ENCODE peak calls at places on chromosome 14, in eight cellular contexts. F, X, G, Y, Q, T, V and Z are unnamed samples.

GRCh38 chr14:74917646-74918081 is 5.4 kb downstream of the RPS6KL1 start:
- DNase-seq in G (no peak), Q (peak), T (peak), Y (no peak), X (peak), F (peak), V (peak), Z (peak)

GRCh38 chr14:38404616-38405015 is 148.7 kb upstream of the CLEC14A start:
- DNase-seq in Q (no peak), V (no peak), F (no peak), T (no peak), G (no peak), Y (no peak), X (no peak), Z (no peak)

GRCh38 chr14:93023039-93023438 is 92.7 kb downstream of the ITPK1 start:
- DNase-seq in G (peak), F (no peak), X (no peak), V (no peak), T (no peak), Q (no peak), Y (no peak), Z (no peak)

GRCh38 chr14:61125314-61126082 is 144.5 kb downstream of the SLC38A6 start:
- DNase-seq in Y (no peak), V (no peak), X (no peak), Q (no peak), T (no peak), G (no peak), F (no peak), Z (no peak)

GRCh38 chr14:23094666-23095195 is at the start of gene ACIN1:
- DNase-seq in Y (peak), Q (no peak), T (peak), X (peak), F (peak), G (peak), V (peak), Z (peak)

GRCh38 chr14:77128414-77128891 is 13.1 kb downstream of the ZDHHC22 start:
- DNase-seq in X (no peak), Q (no peak), Y (no peak), V (no peak), F (no peak), T (no peak), G (no peak), Z (peak)

GRCh38 chr14:56137842-56138241 is 19.6 kb downstream of the PELI2 start:
- DNase-seq in Q (no peak), G (no peak), F (no peak), Y (no peak), V (no peak), X (no peak), T (no peak), Z (no peak)

GRCh38 chr14:87082917-87083316 is 910.1 kb downstream of the GALC start:
- DNase-seq in Q (no peak), T (no peak), X (no peak), G (no peak), V (no peak), F (no peak), Y (no peak), Z (no peak)

GRCh38 chr14:92600318-92601053 is 86.9 kb downstream of the RIN3 start:
- DNase-seq in Y (no peak), F (no peak), Q (no peak), V (no peak), G (peak), X (no peak), T (no peak), Z (no peak)

GRCh38 chr14:67820428-67820881 is 876 bp downstream of the RAD51B start:
- DNase-seq in T (no peak), X (no peak), G (peak), V (no peak), F (no peak), Y (no peak), Q (no peak), Z (no peak)

GRCh38 chr14:61602733-61603077 is 92.6 kb upstream of the HIF1A start:
- DNase-seq in F (no peak), G (peak), Y (no peak), Q (no peak), T (no peak), V (no peak), X (no peak), Z (no peak)

GRCh38 chr14:51458563-51458955 is 193.2 kb upstream of the FRMD6 start:
- DNase-seq in T (no peak), X (no peak), V (no peak), Q (no peak), Y (no peak), F (no peak), G (no peak), Z (no peak)

GRCh38 chr14:22097606-22098292 is 424.1 kb upstream of the OR4E1 start:
- DNase-seq in Y (no peak), V (no peak), F (no peak), Q (no peak), G (no peak), X (no peak), T (no peak), Z (no peak)

GRCh38 chr14:101182476-101182875 is 279.0 kb upstream of the RTL1 start:
- DNase-seq in V (no peak), Y (peak), F (no peak), G (no peak), Q (no peak), X (no peak), T (no peak), Z (no peak)

GRCh38 chr14:56341766-56342418 is 223.7 kb downstream of the PELI2 start:
- DNase-seq in T (no peak), Y (no peak), G (no peak), X (no peak), V (no peak), F (no peak), Q (no peak), Z (no peak)

GRCh38 chr14:93915070-93915705 is 12.0 kb upstream of the FAM181A start:
- DNase-seq in G (no peak), Q (no peak), V (no peak), F (no peak), Y (no peak), T (no peak), X (no peak), Z (no peak)

GRCh38 chr14:29215853-29216252 is 449.3 kb downstream of the FOXG1 start:
- DNase-seq in G (no peak), F (no peak), Q (no peak), X (no peak), T (no peak), Y (no peak), V (no peak), Z (no peak)

GRCh38 chr14:33809456-33809855 is 141.4 kb downstream of the EGLN3 start:
- DNase-seq in Y (no peak), F (no peak), V (no peak), G (no peak), Q (no peak), X (no peak), T (no peak), Z (no peak)

GRCh38 chr14:84468153-84468552 is 1061.8 kb upstream of the FLRT2 start:
- DNase-seq in F (no peak), X (no peak), G (no peak), Q (no peak), V (no peak), T (no peak), Y (no peak), Z (no peak)

GRCh38 chr14:100282083-100282350 is 24.2 kb downstream of the SLC25A29 start:
- DNase-seq in T (no peak), V (no peak), Y (no peak), X (no peak), G (no peak), F (no peak), Q (no peak), Z (no peak)

GRCh38 chr14:82394916-82395315 is 861.3 kb upstream of the SEL1L start:
- DNase-seq in F (no peak), X (no peak), Y (no peak), T (no peak), G (no peak), Q (no peak), V (no peak), Z (no peak)

GRCh38 chr14:103386632-103387329 is 1.6 kb downstream of the MARK3 start:
- DNase-seq in F (no peak), X (no peak), Q (no peak), Y (no peak), G (peak), V (no peak), T (no peak), Z (no peak)

GRCh38 chr14:75630695-75631452 is 29.8 kb downstream of the ERG28 start:
- DNase-seq in Y (no peak), V (no peak), X (no peak), F (no peak), T (no peak), G (no peak), Q (no peak), Z (no peak)

GRCh38 chr14:99447739-99448138 is 32.9 kb downstream of the SETD3 start:
- DNase-seq in G (no peak), X (no peak), Y (no peak), Q (no peak), T (no peak), V (no peak), F (no peak), Z (no peak)

DNA sequence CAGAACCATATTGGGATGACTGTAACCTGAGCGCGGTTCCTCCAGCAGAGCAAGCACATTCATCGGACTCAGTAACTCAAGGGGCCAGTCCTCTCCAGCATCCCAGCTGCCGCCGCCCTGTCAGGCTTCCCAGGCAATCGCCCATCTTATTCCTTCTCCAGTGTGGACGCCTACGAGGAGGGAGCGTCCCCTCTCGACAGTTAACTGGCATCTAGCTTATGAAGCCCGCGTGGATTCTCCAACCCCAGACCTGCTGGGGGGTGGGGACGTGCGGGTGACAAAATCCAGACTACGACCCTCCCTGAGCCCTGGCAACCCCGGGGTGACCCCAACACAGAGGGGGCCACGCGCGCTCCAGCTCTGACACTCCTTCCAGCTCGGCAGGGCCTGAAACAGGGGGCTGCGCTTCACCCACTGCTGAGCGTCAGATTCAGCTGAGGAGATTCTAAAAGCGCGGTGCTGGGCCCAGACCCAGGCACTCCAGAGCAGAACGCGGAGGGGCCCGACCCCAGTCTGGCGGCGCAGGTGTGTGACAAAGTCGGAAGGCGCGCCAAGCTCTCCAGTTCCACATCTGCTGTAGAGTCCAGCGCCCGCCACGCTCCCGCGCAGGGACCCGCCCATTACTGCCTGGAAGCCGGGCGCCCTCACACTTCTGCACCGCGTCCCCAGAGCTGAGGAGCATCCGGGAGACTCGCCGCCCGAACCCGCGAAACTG is 43.9 kb upstream of the ESR2 start:
- DNase-seq in Q (no peak), V (peak), G (peak), T (peak), X (peak), F (no peak), Y (peak), Z (peak)
- TF ChIP-seq POLR2A in Q (no peak), V (no peak), G (no peak), T (no peak), X (no peak), F (no peak), Y (no peak), Z (no peak)

GRCh38 chr14:35965425-35965824 is 139.3 kb downstream of the BRMS1L start:
- DNase-seq in T (no peak), X (no peak), F (no peak), V (no peak), Y (no peak), Q (no peak), G (no peak), Z (no peak)
- H3K4me3 ChIP-seq in T (no peak), X (no peak), F (no peak), V (no peak), Y (no peak), Q (no peak), G (no peak), Z (no peak)

GRCh38 chr14:44494125-44494524 is 13.0 kb downstream of the FSCB start:
- DNase-seq in G (no peak), T (no peak), F (no peak), Y (no peak), V (no peak), Q (no peak), X (no peak), Z (no peak)
- TF ChIP-seq CTCF in G (no peak), T (no peak), F (no peak), Y (no peak), V (no peak), Q (no peak), X (no peak), Z (no peak)

GRCh38 chr14:20682127-20682434 is 2.3 kb upstream of the RNASE4 start:
- DNase-seq in F (no peak), X (no peak), T (no peak), G (no peak), Y (peak), Q (no peak), V (no peak), Z (no peak)

GRCh38 chr14:20683125-20683895 is 1.1 kb upstream of the RNASE4 start:
- DNase-seq in G (peak), Y (peak), T (peak), Q (peak), X (peak), V (peak), F (peak), Z (peak)

GRCh38 chr14:20682435-20683124 is 1.8 kb upstream of the RNASE4 start:
- DNase-seq in Q (peak), V (peak), G (peak), F (peak), Y (peak), T (peak), X (peak), Z (peak)

GRCh38 chr14:20684662-20685456 is 499 bp downstream of the RNASE4 start:
- DNase-seq in F (peak), V (peak), Y (peak), Q (peak), G (peak), T (peak), X (peak), Z (peak)

GRCh38 chr14:20683896-20684661 is at the start of gene RNASE4:
- DNase-seq in X (peak), Y (peak), F (peak), T (peak), Q (peak), V (peak), G (peak), Z (peak)
- TF ChIP-seq POLR2A in X (peak), Y (no peak), F (peak), T (peak), Q (peak), V (peak), G (peak), Z (no peak)

DNA sequence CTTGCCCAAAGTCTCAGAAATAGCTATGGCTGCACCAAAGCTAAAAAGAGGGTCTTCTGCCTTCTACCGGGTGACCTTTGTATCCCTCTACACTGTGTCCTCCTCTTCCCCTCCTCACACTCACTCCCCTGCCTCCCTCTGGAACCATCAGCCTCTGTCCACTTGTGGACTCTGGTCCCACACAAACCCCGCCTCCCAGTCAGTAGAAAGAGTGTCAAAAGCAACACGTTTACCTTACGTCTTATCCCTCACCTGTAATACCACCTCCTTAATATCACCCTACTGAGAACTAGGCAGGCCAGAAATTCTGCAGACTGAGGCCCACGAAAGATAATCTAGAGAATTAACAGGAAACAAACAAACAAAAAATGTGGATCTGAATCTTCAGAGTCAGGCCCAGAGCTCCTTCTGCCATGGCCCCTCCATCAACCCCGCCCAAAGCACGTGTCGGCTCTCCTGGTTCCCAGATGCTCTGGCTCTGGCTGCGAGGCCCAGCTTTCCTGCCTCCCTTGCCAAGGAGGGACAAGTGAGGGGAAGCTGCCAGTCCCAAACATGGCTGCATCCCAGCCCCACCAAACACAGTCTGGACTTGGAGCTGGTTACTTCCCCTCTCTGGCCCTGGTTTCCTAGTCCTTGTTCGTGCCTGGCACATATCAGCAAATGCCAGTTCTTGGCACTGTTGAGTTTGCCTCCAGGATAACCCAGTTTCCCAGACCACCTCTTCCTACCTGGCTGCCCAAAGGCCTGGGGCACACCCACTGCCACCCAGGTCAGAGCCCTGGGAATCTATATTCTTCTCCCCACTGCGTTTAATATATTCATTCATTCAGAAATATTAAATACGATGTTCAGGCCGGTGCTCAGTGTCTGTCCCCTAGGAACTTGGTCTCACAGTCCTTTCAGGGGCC is 2.7 kb downstream of the ACTN1 start:
- DNase-seq in X (peak), T (peak), F (peak), G (peak), V (no peak), Q (peak), Y (no peak), Z (peak)
- H3K4me3 ChIP-seq in X (peak), T (peak), F (peak), G (peak), V (no peak), Q (peak), Y (peak), Z (no peak)